ENCODE peak calls at places on chromosome 7, in nine cellular contexts. One of them, this sample, is unnamed. For H3K79me2, the result is how much of the 10 kb centered on the place peaks cover.

GRCh38 chr7:100407285-100408180 is 21.0 kb downstream of the ZCWPW1 start:
- DNase-seq in GM23338: peak
- DNase-seq in HCT116: peak
- DNase-seq in PC-3: peak
- DNase-seq in OCI-LY7: peak
- DNase-seq in hepatocyte: peak
- DNase-seq in neural progenitor cell: peak
- DNase-seq in MM.1S: peak
- DNase-seq in SK-N-SH: peak
- DNase-seq in this sample: peak

GRCh38 chr7:17721736-17722285 is 218.5 kb downstream of the SNX13 start:
- DNase-seq in GM23338: no peak
- DNase-seq in HCT116: no peak
- DNase-seq in PC-3: no peak
- DNase-seq in OCI-LY7: no peak
- DNase-seq in hepatocyte: no peak
- DNase-seq in neural progenitor cell: peak
- DNase-seq in MM.1S: no peak
- DNase-seq in SK-N-SH: no peak
- DNase-seq in this sample: no peak

GRCh38 chr7:1961776-1962276 is 270.9 kb downstream of the MAD1L1 start:
- DNase-seq in GM23338: no peak
- DNase-seq in HCT116: peak
- DNase-seq in PC-3: peak
- DNase-seq in OCI-LY7: no peak
- DNase-seq in hepatocyte: no peak
- DNase-seq in neural progenitor cell: no peak
- DNase-seq in MM.1S: no peak
- DNase-seq in SK-N-SH: no peak
- DNase-seq in this sample: peak

GRCh38 chr7:8418627-8419245 is 14.7 kb upstream of the NXPH1 start:
- DNase-seq in GM23338: peak
- DNase-seq in HCT116: peak
- DNase-seq in PC-3: peak
- DNase-seq in OCI-LY7: peak
- DNase-seq in hepatocyte: peak
- DNase-seq in neural progenitor cell: peak
- DNase-seq in MM.1S: peak
- DNase-seq in SK-N-SH: peak
- DNase-seq in this sample: peak

GRCh38 chr7:134298902-134299683 is 17.6 kb downstream of the SLC35B4 start:
- DNase-seq in GM23338: no peak
- DNase-seq in HCT116: no peak
- DNase-seq in PC-3: no peak
- DNase-seq in OCI-LY7: no peak
- DNase-seq in hepatocyte: peak
- DNase-seq in neural progenitor cell: no peak
- DNase-seq in MM.1S: peak
- DNase-seq in SK-N-SH: peak
- DNase-seq in this sample: no peak

GRCh38 chr7:151505836-151506468 is 13.7 kb downstream of the RHEB start:
- DNase-seq in GM23338: no peak
- DNase-seq in HCT116: no peak
- DNase-seq in PC-3: no peak
- DNase-seq in OCI-LY7: no peak
- DNase-seq in hepatocyte: no peak
- DNase-seq in neural progenitor cell: no peak
- DNase-seq in MM.1S: no peak
- DNase-seq in SK-N-SH: no peak
- DNase-seq in this sample: no peak

GRCh38 chr7:28002638-28003037 is 178.0 kb downstream of the JAZF1 start:
- DNase-seq in GM23338: peak
- DNase-seq in HCT116: no peak
- DNase-seq in PC-3: peak
- DNase-seq in OCI-LY7: peak
- DNase-seq in hepatocyte: peak
- DNase-seq in neural progenitor cell: no peak
- DNase-seq in MM.1S: no peak
- DNase-seq in SK-N-SH: no peak
- DNase-seq in this sample: peak

GRCh38 chr7:43164757-43165156 is 52.3 kb downstream of the HECW1 start:
- DNase-seq in GM23338: no peak
- DNase-seq in HCT116: peak
- DNase-seq in PC-3: peak
- DNase-seq in OCI-LY7: no peak
- DNase-seq in hepatocyte: peak
- DNase-seq in neural progenitor cell: no peak
- DNase-seq in MM.1S: no peak
- DNase-seq in SK-N-SH: no peak
- DNase-seq in this sample: peak

GRCh38 chr7:136677456-136678365 is 190.7 kb upstream of the CHRM2 start:
- DNase-seq in GM23338: no peak
- DNase-seq in HCT116: no peak
- DNase-seq in PC-3: peak
- DNase-seq in OCI-LY7: peak
- DNase-seq in hepatocyte: no peak
- DNase-seq in neural progenitor cell: no peak
- DNase-seq in MM.1S: peak
- DNase-seq in SK-N-SH: no peak
- DNase-seq in this sample: peak

GRCh38 chr7:155581954-155582353 is 35.6 kb upstream of the CNPY1 start:
- DNase-seq in GM23338: no peak
- DNase-seq in HCT116: no peak
- DNase-seq in PC-3: no peak
- DNase-seq in OCI-LY7: no peak
- DNase-seq in hepatocyte: no peak
- DNase-seq in neural progenitor cell: no peak
- DNase-seq in MM.1S: no peak
- DNase-seq in SK-N-SH: no peak
- DNase-seq in this sample: no peak

GRCh38 chr7:35702541-35702940 is 7.6 kb upstream of the HERPUD2 start:
- DNase-seq in GM23338: no peak
- DNase-seq in HCT116: no peak
- DNase-seq in PC-3: no peak
- DNase-seq in OCI-LY7: no peak
- DNase-seq in hepatocyte: no peak
- DNase-seq in neural progenitor cell: no peak
- DNase-seq in MM.1S: no peak
- DNase-seq in SK-N-SH: no peak
- DNase-seq in this sample: no peak

GRCh38 chr7:121244120-121244865 is 84.5 kb upstream of the WNT16 start:
- DNase-seq in GM23338: no peak
- DNase-seq in HCT116: no peak
- DNase-seq in PC-3: no peak
- DNase-seq in OCI-LY7: peak
- DNase-seq in hepatocyte: no peak
- DNase-seq in neural progenitor cell: no peak
- DNase-seq in MM.1S: no peak
- DNase-seq in SK-N-SH: peak
- DNase-seq in this sample: no peak
- H3K4me3 ChIP-seq in GM23338: no peak
- H3K4me3 ChIP-seq in HCT116: no peak
- H3K4me3 ChIP-seq in PC-3: no peak
- H3K4me3 ChIP-seq in OCI-LY7: no peak
- H3K4me3 ChIP-seq in hepatocyte: no peak
- H3K4me3 ChIP-seq in neural progenitor cell: no peak
- H3K4me3 ChIP-seq in MM.1S: no peak
- H3K4me3 ChIP-seq in SK-N-SH: no peak
- H3K4me3 ChIP-seq in this sample: no peak

GRCh38 chr7:120052884-120053382 is 220.0 kb upstream of the KCND2 start:
- DNase-seq in GM23338: no peak
- DNase-seq in HCT116: no peak
- DNase-seq in PC-3: peak
- DNase-seq in OCI-LY7: no peak
- DNase-seq in hepatocyte: peak
- DNase-seq in neural progenitor cell: no peak
- DNase-seq in MM.1S: no peak
- DNase-seq in SK-N-SH: no peak
- DNase-seq in this sample: peak
- TF ChIP-seq EZH2phosphoT487 in GM23338: no peak
- TF ChIP-seq EZH2phosphoT487 in HCT116: no peak
- TF ChIP-seq EZH2phosphoT487 in PC-3: no peak
- TF ChIP-seq EZH2phosphoT487 in OCI-LY7: no peak
- TF ChIP-seq EZH2phosphoT487 in hepatocyte: no peak
- TF ChIP-seq EZH2phosphoT487 in neural progenitor cell: no peak
- TF ChIP-seq EZH2phosphoT487 in MM.1S: no peak
- TF ChIP-seq EZH2phosphoT487 in SK-N-SH: no peak
- TF ChIP-seq EZH2phosphoT487 in this sample: no peak

GRCh38 chr7:135673360-135673706 is 11.0 kb downstream of the STMP1 start:
- DNase-seq in GM23338: no peak
- DNase-seq in HCT116: no peak
- DNase-seq in PC-3: peak
- DNase-seq in OCI-LY7: no peak
- DNase-seq in hepatocyte: no peak
- DNase-seq in neural progenitor cell: no peak
- DNase-seq in MM.1S: no peak
- DNase-seq in SK-N-SH: no peak
- DNase-seq in this sample: peak

GRCh38 chr7:135672560-135673359 is 10.4 kb downstream of the STMP1 start:
- DNase-seq in GM23338: peak
- DNase-seq in HCT116: peak
- DNase-seq in PC-3: peak
- DNase-seq in OCI-LY7: peak
- DNase-seq in hepatocyte: peak
- DNase-seq in neural progenitor cell: peak
- DNase-seq in MM.1S: peak
- DNase-seq in SK-N-SH: peak
- DNase-seq in this sample: peak

GRCh38 chr7:135666836-135667235 is 4.5 kb downstream of the STMP1 start:
- DNase-seq in GM23338: no peak
- DNase-seq in HCT116: no peak
- DNase-seq in PC-3: no peak
- DNase-seq in OCI-LY7: no peak
- DNase-seq in hepatocyte: no peak
- DNase-seq in neural progenitor cell: no peak
- DNase-seq in MM.1S: no peak
- DNase-seq in SK-N-SH: no peak
- DNase-seq in this sample: no peak

GRCh38 chr7:135670179-135670578 is 7.9 kb downstream of the STMP1 start:
- DNase-seq in GM23338: no peak
- DNase-seq in HCT116: no peak
- DNase-seq in PC-3: peak
- DNase-seq in OCI-LY7: no peak
- DNase-seq in hepatocyte: no peak
- DNase-seq in neural progenitor cell: no peak
- DNase-seq in MM.1S: no peak
- DNase-seq in SK-N-SH: no peak
- DNase-seq in this sample: peak

DNA sequence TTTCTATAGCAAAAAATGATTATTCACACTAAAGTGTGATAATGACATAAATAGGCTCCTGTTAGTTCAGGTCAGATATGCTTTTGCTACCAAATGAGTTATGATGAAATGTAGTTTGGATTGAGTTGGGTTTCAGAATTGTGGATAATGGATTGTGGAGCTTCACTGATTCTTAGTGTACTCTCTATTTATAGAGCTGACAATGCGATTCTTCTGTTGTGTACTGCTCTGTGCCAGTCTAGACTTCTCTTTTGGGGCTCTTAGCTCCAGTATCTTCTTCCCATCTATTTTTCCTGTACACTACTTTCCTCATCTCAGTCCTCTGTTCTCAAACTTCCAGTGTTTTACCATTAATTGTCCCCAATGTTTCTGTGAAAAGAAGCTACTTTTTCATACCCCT is 7.5 kb downstream of the STMP1 start:
- DNase-seq in GM23338: no peak
- DNase-seq in HCT116: no peak
- DNase-seq in PC-3: no peak
- DNase-seq in OCI-LY7: no peak
- DNase-seq in hepatocyte: no peak
- DNase-seq in neural progenitor cell: no peak
- DNase-seq in MM.1S: no peak
- DNase-seq in SK-N-SH: no peak
- DNase-seq in this sample: peak
- H3K79me2 ChIP-seq in GM23338: half or more
- H3K79me2 ChIP-seq in HCT116: half or more
- H3K79me2 ChIP-seq in PC-3: half or more
- H3K79me2 ChIP-seq in OCI-LY7: under half
- H3K79me2 ChIP-seq in hepatocyte: half or more
- H3K79me2 ChIP-seq in neural progenitor cell: half or more
- H3K79me2 ChIP-seq in MM.1S: half or more
- H3K79me2 ChIP-seq in SK-N-SH: half or more
- H3K79me2 ChIP-seq in this sample: half or more

DNA sequence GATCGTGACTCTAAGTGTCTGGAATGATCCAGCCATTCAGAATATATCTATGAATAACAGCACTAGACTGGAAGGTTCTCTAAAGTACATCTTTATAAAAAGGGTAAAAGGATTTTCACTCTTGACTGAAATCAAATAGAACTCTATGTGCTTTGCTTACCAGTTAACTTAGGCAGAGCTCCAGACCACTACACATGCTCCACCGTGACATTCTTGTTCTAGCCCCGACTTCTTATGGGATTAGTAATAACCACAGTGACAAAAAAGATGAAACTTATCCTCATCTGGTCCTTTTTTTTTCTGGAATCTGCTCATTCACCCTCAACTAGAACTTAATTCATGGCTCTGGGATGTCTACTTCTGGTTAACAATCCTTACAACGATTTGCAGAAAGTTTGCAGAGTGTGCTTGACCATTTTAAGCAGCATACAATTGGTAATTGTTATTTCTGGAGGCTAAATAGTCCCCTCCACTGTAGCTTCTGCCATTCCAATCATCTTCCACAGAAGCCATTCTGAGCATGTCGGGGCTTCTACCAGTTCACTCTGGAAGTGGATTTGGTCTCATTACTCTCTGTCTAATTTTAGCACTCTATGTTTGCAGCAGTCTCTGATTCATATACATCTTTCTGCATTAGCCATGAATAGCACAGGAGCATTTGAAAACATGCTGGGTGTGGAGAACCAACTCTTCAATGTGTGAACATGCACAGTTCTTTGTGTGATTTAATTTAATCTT is 163.7 kb upstream of the CDC14C start:
- DNase-seq in GM23338: no peak
- DNase-seq in HCT116: no peak
- DNase-seq in PC-3: peak
- DNase-seq in OCI-LY7: no peak
- DNase-seq in hepatocyte: no peak
- DNase-seq in neural progenitor cell: no peak
- DNase-seq in MM.1S: no peak
- DNase-seq in SK-N-SH: no peak
- DNase-seq in this sample: peak
- H3K4me3 ChIP-seq in GM23338: no peak
- H3K4me3 ChIP-seq in HCT116: no peak
- H3K4me3 ChIP-seq in PC-3: no peak
- H3K4me3 ChIP-seq in OCI-LY7: no peak
- H3K4me3 ChIP-seq in hepatocyte: no peak
- H3K4me3 ChIP-seq in neural progenitor cell: no peak
- H3K4me3 ChIP-seq in MM.1S: no peak
- H3K4me3 ChIP-seq in SK-N-SH: no peak
- H3K4me3 ChIP-seq in this sample: no peak

GRCh38 chr7:48299580-48300169 is 128.4 kb downstream of the ABCA13 start:
- DNase-seq in GM23338: peak
- DNase-seq in HCT116: peak
- DNase-seq in PC-3: peak
- DNase-seq in OCI-LY7: peak
- DNase-seq in hepatocyte: peak
- DNase-seq in neural progenitor cell: peak
- DNase-seq in MM.1S: peak
- DNase-seq in SK-N-SH: peak
- DNase-seq in this sample: peak
- TF ChIP-seq EZH2phosphoT487 in GM23338: no peak
- TF ChIP-seq EZH2phosphoT487 in HCT116: no peak
- TF ChIP-seq EZH2phosphoT487 in PC-3: no peak
- TF ChIP-seq EZH2phosphoT487 in OCI-LY7: no peak
- TF ChIP-seq EZH2phosphoT487 in hepatocyte: no peak
- TF ChIP-seq EZH2phosphoT487 in neural progenitor cell: no peak
- TF ChIP-seq EZH2phosphoT487 in MM.1S: no peak
- TF ChIP-seq EZH2phosphoT487 in SK-N-SH: no peak
- TF ChIP-seq EZH2phosphoT487 in this sample: no peak

This sample was measured in GM23248.